ENCODE peak calls at places on chromosomes 11 and 22, in five cellular contexts. One of them, this sample, is unnamed. For H3K27me3, the result is how much of the 10 kb centered on the place peaks cover.

GRCh38 chr11:60500276-60500935 is 7.8 kb downstream of the MS4A12 start:
- DNase-seq in heart right ventricle: no peak
- DNase-seq in breast epithelium: no peak
- DNase-seq in pancreas: no peak
- DNase-seq in body of pancreas: no peak
- DNase-seq in this sample: no peak

GRCh38 chr22:25728064-25728463 is 13.9 kb upstream of the MYO18B start:
- DNase-seq in body of pancreas: no peak
- DNase-seq in pancreas: no peak
- DNase-seq in breast epithelium: no peak
- DNase-seq in heart right ventricle: no peak
- DNase-seq in this sample: no peak

GRCh38 chr11:113457784-113458183 is 17.4 kb downstream of the DRD2 start:
- DNase-seq in body of pancreas: no peak
- DNase-seq in heart right ventricle: no peak
- DNase-seq in pancreas: no peak
- DNase-seq in breast epithelium: no peak
- DNase-seq in this sample: no peak

GRCh38 chr11:134360050-134360835 is 28.5 kb downstream of the GLB1L2 start:
- DNase-seq in heart right ventricle: peak
- DNase-seq in breast epithelium: peak
- DNase-seq in body of pancreas: peak
- DNase-seq in pancreas: peak
- DNase-seq in this sample: peak

GRCh38 chr11:2449548-2450320 is 4.9 kb downstream of the KCNQ1 start:
- DNase-seq in heart right ventricle: no peak
- DNase-seq in pancreas: peak
- DNase-seq in body of pancreas: no peak
- DNase-seq in breast epithelium: no peak
- DNase-seq in this sample: peak

GRCh38 chr11:17798716-17799115 is 64.1 kb downstream of the KCNC1 start:
- DNase-seq in heart right ventricle: peak
- DNase-seq in body of pancreas: no peak
- DNase-seq in pancreas: no peak
- DNase-seq in breast epithelium: no peak
- DNase-seq in this sample: no peak

GRCh38 chr11:64206457-64207246 is at the start of gene FERMT3:
- DNase-seq in pancreas: peak
- DNase-seq in heart right ventricle: peak
- DNase-seq in breast epithelium: no peak
- DNase-seq in body of pancreas: peak
- DNase-seq in this sample: peak

GRCh38 chr11:97280347-97280746 is 890.5 kb downstream of the JRKL start:
- DNase-seq in body of pancreas: no peak
- DNase-seq in breast epithelium: no peak
- DNase-seq in pancreas: no peak
- DNase-seq in heart right ventricle: no peak
- DNase-seq in this sample: no peak

GRCh38 chr11:32334822-32335221 is 100.5 kb downstream of the WT1 start:
- DNase-seq in body of pancreas: peak
- DNase-seq in heart right ventricle: no peak
- DNase-seq in breast epithelium: no peak
- DNase-seq in pancreas: no peak
- DNase-seq in this sample: peak

GRCh38 chr11:130528301-130528651 is 79.8 kb downstream of the ADAMTS15 start:
- DNase-seq in pancreas: no peak
- DNase-seq in heart right ventricle: no peak
- DNase-seq in breast epithelium: no peak
- DNase-seq in body of pancreas: no peak
- DNase-seq in this sample: no peak

GRCh38 chr11:116420770-116421528 is 351.8 kb downstream of the BUD13 start:
- DNase-seq in pancreas: no peak
- DNase-seq in heart right ventricle: no peak
- DNase-seq in body of pancreas: no peak
- DNase-seq in breast epithelium: no peak
- DNase-seq in this sample: peak
- H3K27me3 ChIP-seq in pancreas: under half
- H3K27me3 ChIP-seq in heart right ventricle: under half
- H3K27me3 ChIP-seq in body of pancreas: under half
- H3K27me3 ChIP-seq in breast epithelium: under half
- H3K27me3 ChIP-seq in this sample: under half

GRCh38 chr11:44307340-44308099 is 2.4 kb downstream of the ALX4 start:
- DNase-seq in pancreas: no peak
- DNase-seq in body of pancreas: no peak
- DNase-seq in breast epithelium: no peak
- DNase-seq in heart right ventricle: no peak
- DNase-seq in this sample: no peak
- H3K27me3 ChIP-seq in pancreas: under half
- H3K27me3 ChIP-seq in body of pancreas: under half
- H3K27me3 ChIP-seq in breast epithelium: under half
- H3K27me3 ChIP-seq in heart right ventricle: half or more
- H3K27me3 ChIP-seq in this sample: under half

GRCh38 chr11:19349340-19350025 is 108.7 kb upstream of the E2F8 start:
- DNase-seq in breast epithelium: no peak
- DNase-seq in pancreas: no peak
- DNase-seq in heart right ventricle: no peak
- DNase-seq in body of pancreas: no peak
- DNase-seq in this sample: no peak

GRCh38 chr11:19345519-19345847 is 104.7 kb upstream of the E2F8 start:
- DNase-seq in body of pancreas: no peak
- DNase-seq in pancreas: peak
- DNase-seq in heart right ventricle: no peak
- DNase-seq in breast epithelium: no peak
- DNase-seq in this sample: no peak

GRCh38 chr11:19344661-19345518 is 104.1 kb upstream of the E2F8 start:
- DNase-seq in body of pancreas: peak
- DNase-seq in heart right ventricle: peak
- DNase-seq in breast epithelium: peak
- DNase-seq in pancreas: peak
- DNase-seq in this sample: peak

GRCh38 chr11:19347911-19348310 is 107.2 kb upstream of the E2F8 start:
- DNase-seq in breast epithelium: no peak
- DNase-seq in heart right ventricle: no peak
- DNase-seq in pancreas: no peak
- DNase-seq in body of pancreas: no peak
- DNase-seq in this sample: no peak

GRCh38 chr11:19345848-19346681 is 105.3 kb upstream of the E2F8 start:
- DNase-seq in body of pancreas: peak
- DNase-seq in heart right ventricle: no peak
- DNase-seq in pancreas: peak
- DNase-seq in breast epithelium: no peak
- DNase-seq in this sample: no peak
- H3K27me3 ChIP-seq in body of pancreas: under half
- H3K27me3 ChIP-seq in heart right ventricle: half or more
- H3K27me3 ChIP-seq in pancreas: under half
- H3K27me3 ChIP-seq in breast epithelium: under half
- H3K27me3 ChIP-seq in this sample: under half

DNA sequence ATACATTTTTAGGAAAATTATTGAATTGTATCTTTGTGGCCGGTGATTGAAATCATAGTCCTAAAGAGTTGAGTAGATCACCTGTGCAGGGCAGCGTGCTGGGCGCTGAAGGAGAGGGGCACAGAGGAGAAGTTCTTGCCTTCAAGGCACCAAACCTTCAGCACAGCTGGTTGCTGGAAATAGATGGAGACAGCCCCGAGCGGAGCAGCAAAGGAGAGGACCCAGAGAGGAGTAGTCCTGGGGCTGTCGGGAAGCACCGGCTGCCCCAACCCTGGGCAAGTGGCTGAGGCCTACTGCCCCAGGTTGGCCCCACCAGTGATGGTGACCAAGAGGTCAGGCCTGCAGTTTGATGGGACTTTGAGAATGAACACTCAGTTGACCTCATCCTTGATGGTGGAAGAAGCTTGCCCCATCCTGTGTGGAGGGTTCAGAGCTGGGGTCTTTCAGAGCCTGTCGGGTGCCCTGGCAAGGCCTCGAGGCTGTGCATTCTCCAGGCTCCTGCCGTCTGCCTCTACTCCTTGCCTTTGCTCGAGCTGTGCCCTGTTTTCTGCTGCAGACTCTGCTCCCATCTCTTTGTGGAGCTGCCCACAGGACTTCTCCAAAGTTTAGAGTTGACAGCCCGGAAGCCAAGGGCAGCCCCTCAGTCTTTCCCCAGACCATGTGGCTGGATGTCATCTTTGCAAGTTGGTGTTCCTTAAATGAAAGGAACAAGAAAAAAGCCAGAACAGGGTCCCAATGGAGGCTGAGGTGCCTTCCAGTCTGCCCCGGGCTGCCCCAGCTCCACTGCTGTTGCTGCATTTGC is 285.1 kb downstream of the TBC1D22A start:
- DNase-seq in pancreas: peak
- DNase-seq in breast epithelium: no peak
- DNase-seq in heart right ventricle: no peak
- DNase-seq in body of pancreas: no peak
- DNase-seq in this sample: no peak
- H3K27me3 ChIP-seq in pancreas: under half
- H3K27me3 ChIP-seq in breast epithelium: under half
- H3K27me3 ChIP-seq in heart right ventricle: under half
- H3K27me3 ChIP-seq in body of pancreas: under half
- H3K27me3 ChIP-seq in this sample: under half

DNA sequence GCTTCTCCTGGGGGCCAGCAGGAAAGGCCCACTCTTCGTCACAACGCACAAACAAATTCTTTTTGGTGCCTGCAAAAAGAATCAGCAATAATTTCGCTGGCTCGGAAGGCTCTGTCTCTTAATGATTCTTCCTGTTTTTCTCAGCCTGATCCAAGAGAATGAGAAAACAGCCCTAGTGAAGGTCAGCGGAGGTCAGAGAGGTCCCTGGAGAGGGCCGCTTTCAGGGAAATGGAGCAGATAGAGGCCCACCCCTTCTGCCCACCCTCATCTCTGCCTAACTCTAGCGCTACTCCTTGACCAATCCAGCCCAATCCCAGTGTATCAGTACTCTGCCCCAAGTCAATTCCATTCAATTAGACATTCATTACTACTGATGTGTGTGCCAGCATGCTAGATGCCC is 19.2 kb downstream of the LRRC55 start:
- DNase-seq in breast epithelium: no peak
- DNase-seq in heart right ventricle: peak
- DNase-seq in pancreas: no peak
- DNase-seq in body of pancreas: no peak
- DNase-seq in this sample: no peak
- H3K27me3 ChIP-seq in breast epithelium: under half
- H3K27me3 ChIP-seq in heart right ventricle: under half
- H3K27me3 ChIP-seq in pancreas: under half
- H3K27me3 ChIP-seq in body of pancreas: under half
- H3K27me3 ChIP-seq in this sample: under half

GRCh38 chr11:87263979-87264378 is 226.2 kb downstream of the TMEM135 start:
- DNase-seq in body of pancreas: no peak
- DNase-seq in pancreas: no peak
- DNase-seq in breast epithelium: no peak
- DNase-seq in heart right ventricle: no peak
- DNase-seq in this sample: no peak
- H3K27me3 ChIP-seq in body of pancreas: under half
- H3K27me3 ChIP-seq in pancreas: under half
- H3K27me3 ChIP-seq in breast epithelium: under half
- H3K27me3 ChIP-seq in heart right ventricle: under half
- H3K27me3 ChIP-seq in this sample: under half